ENCODE peak calls at places on chromosomes 11 and 22, in seven cellular contexts. One of them, this sample, is unnamed.

GRCh38 chr11:111941963-111942362 is 4.8 kb downstream of the DIXDC1 start:
- DNase-seq in sigmoid colon: no peak
- DNase-seq in left lung: no peak
- DNase-seq in fibroblast of lung: no peak
- DNase-seq in mammary epithelial cell: peak; percentile 65
- DNase-seq in adrenal gland: peak; percentile 80
- DNase-seq in A549: no peak
- DNase-seq in this sample: no peak

GRCh38 chr11:120652705-120653335 is 141.3 kb downstream of the GRIK4 start:
- DNase-seq in adrenal gland: no peak
- DNase-seq in sigmoid colon: no peak
- DNase-seq in A549: peak; percentile 11
- DNase-seq in mammary epithelial cell: no peak
- DNase-seq in left lung: no peak
- DNase-seq in fibroblast of lung: peak; percentile 28
- DNase-seq in this sample: no peak

GRCh38 chr11:123457187-123457770 is 27.2 kb downstream of the GRAMD1B start:
- DNase-seq in A549: no peak
- DNase-seq in adrenal gland: peak; percentile 80
- DNase-seq in left lung: peak; percentile 60
- DNase-seq in sigmoid colon: peak; percentile 67
- DNase-seq in fibroblast of lung: no peak
- DNase-seq in mammary epithelial cell: no peak
- DNase-seq in this sample: peak; percentile 63

GRCh38 chr22:39232806-39233735 is 11.7 kb downstream of the PDGFB start:
- DNase-seq in A549: no peak
- DNase-seq in fibroblast of lung: no peak
- DNase-seq in adrenal gland: no peak
- DNase-seq in left lung: no peak
- DNase-seq in sigmoid colon: no peak
- DNase-seq in mammary epithelial cell: no peak
- DNase-seq in this sample: no peak

GRCh38 chr11:61384271-61385242 is 7.8 kb upstream of the TMEM216 start:
- DNase-seq in sigmoid colon: no peak
- DNase-seq in A549: peak; percentile 66
- DNase-seq in left lung: no peak
- DNase-seq in mammary epithelial cell: no peak
- DNase-seq in adrenal gland: peak; percentile 63
- DNase-seq in fibroblast of lung: peak; percentile 48
- DNase-seq in this sample: no peak

GRCh38 chr11:77175869-77176539 is 48.0 kb downstream of the MYO7A start:
- DNase-seq in left lung: peak; percentile 66
- DNase-seq in adrenal gland: peak; percentile 84
- DNase-seq in sigmoid colon: peak; percentile 80
- DNase-seq in A549: no peak
- DNase-seq in fibroblast of lung: no peak
- DNase-seq in mammary epithelial cell: no peak
- DNase-seq in this sample: peak; percentile 66

GRCh38 chr11:11789735-11790369 is 51.9 kb upstream of the USP47 start:
- DNase-seq in mammary epithelial cell: no peak
- DNase-seq in left lung: no peak
- DNase-seq in sigmoid colon: no peak
- DNase-seq in fibroblast of lung: peak; percentile 39
- DNase-seq in A549: peak; percentile 34
- DNase-seq in adrenal gland: no peak
- DNase-seq in this sample: no peak

GRCh38 chr22:48192920-48193319 is 1430.5 kb downstream of the TBC1D22A start:
- DNase-seq in adrenal gland: no peak
- DNase-seq in sigmoid colon: no peak
- DNase-seq in A549: no peak
- DNase-seq in left lung: no peak
- DNase-seq in mammary epithelial cell: no peak
- DNase-seq in fibroblast of lung: no peak
- DNase-seq in this sample: no peak

GRCh38 chr22:23565942-23566715 is 14.0 kb downstream of the IGLL1 start:
- DNase-seq in A549: no peak
- DNase-seq in mammary epithelial cell: no peak
- DNase-seq in sigmoid colon: peak; percentile 51
- DNase-seq in adrenal gland: no peak
- DNase-seq in left lung: no peak
- DNase-seq in fibroblast of lung: no peak
- DNase-seq in this sample: no peak

GRCh38 chr11:127157225-127157624 is 156.7 kb upstream of the KIRREL3 start:
- DNase-seq in fibroblast of lung: no peak
- DNase-seq in mammary epithelial cell: no peak
- DNase-seq in adrenal gland: no peak
- DNase-seq in sigmoid colon: no peak
- DNase-seq in left lung: no peak
- DNase-seq in A549: no peak
- DNase-seq in this sample: no peak
- TF ChIP-seq CTCF in fibroblast of lung: no peak
- TF ChIP-seq CTCF in mammary epithelial cell: no peak
- TF ChIP-seq CTCF in adrenal gland: no peak
- TF ChIP-seq CTCF in sigmoid colon: no peak
- TF ChIP-seq CTCF in left lung: no peak
- TF ChIP-seq CTCF in A549: no peak
- TF ChIP-seq CTCF in this sample: no peak

DNA sequence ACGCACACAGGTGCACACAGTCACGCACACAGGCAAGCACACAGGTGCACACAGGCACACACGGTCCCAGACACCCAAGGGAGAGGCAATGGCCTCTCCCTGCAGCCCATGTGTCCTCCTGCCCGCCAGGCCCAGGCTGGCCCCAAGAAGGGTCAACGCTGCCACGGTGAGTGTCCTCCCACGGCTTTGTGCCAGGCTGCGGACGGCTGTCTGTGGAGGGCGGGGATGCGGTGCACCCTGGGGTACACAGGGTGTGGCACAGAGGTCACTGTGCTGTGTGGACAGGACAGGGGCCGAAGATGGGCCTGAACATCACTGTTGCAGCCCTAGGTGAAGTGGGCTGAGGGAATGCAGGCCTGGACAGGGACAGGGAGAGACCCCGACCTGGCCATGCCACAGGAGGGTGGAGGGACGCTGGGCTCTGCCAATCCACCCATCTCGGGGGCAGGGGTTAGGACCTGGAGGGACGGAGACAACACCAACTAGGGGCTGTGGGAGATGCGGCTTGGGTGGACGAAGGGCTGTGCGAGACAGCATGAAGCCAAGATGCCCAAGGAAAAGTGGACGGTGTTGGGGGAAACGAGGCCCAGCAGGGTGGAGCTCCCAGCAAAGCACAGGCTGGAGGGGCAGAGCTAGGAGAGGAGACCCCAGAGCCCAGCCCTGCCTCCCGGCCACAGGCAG is 523.8 kb downstream of the BRD1 start:
- DNase-seq in A549: no peak
- DNase-seq in mammary epithelial cell: no peak
- DNase-seq in sigmoid colon: peak; percentile 53
- DNase-seq in fibroblast of lung: no peak
- DNase-seq in adrenal gland: no peak
- DNase-seq in left lung: peak; percentile 26
- DNase-seq in this sample: no peak
- H3K27ac ChIP-seq in A549: no peak overlapping the region
- H3K27ac ChIP-seq in mammary epithelial cell: no peak overlapping the region
- H3K27ac ChIP-seq in sigmoid colon: no peak overlapping the region
- H3K27ac ChIP-seq in fibroblast of lung: no peak overlapping the region
- H3K27ac ChIP-seq in adrenal gland: no peak overlapping the region
- H3K27ac ChIP-seq in left lung: no peak overlapping the region
- H3K27ac ChIP-seq in this sample: no peak overlapping the region

GRCh38 chr11:1848640-1849265 is 4.1 kb upstream of the LSP1 start:
- DNase-seq in A549: no peak
- DNase-seq in fibroblast of lung: no peak
- DNase-seq in adrenal gland: peak; percentile 70
- DNase-seq in sigmoid colon: no peak
- DNase-seq in mammary epithelial cell: no peak
- DNase-seq in left lung: no peak
- DNase-seq in this sample: no peak

GRCh38 chr11:1845571-1846452 is 7.0 kb downstream of the TNNI2 start:
- DNase-seq in adrenal gland: peak; percentile 66
- DNase-seq in mammary epithelial cell: no peak
- DNase-seq in fibroblast of lung: no peak
- DNase-seq in sigmoid colon: no peak
- DNase-seq in A549: no peak
- DNase-seq in left lung: no peak
- DNase-seq in this sample: peak; percentile 36

GRCh38 chr11:1846453-1846932 is 6.4 kb upstream of the LSP1 start:
- DNase-seq in mammary epithelial cell: no peak
- DNase-seq in A549: no peak
- DNase-seq in fibroblast of lung: no peak
- DNase-seq in sigmoid colon: no peak
- DNase-seq in adrenal gland: no peak
- DNase-seq in left lung: no peak
- DNase-seq in this sample: no peak

GRCh38 chr11:1847006-1847735 is 5.7 kb upstream of the LSP1 start:
- DNase-seq in sigmoid colon: no peak
- DNase-seq in fibroblast of lung: no peak
- DNase-seq in mammary epithelial cell: no peak
- DNase-seq in left lung: no peak
- DNase-seq in A549: no peak
- DNase-seq in adrenal gland: no peak
- DNase-seq in this sample: no peak

GRCh38 chr11:1847941-1848639 is 4.8 kb upstream of the LSP1 start:
- DNase-seq in A549: no peak
- DNase-seq in sigmoid colon: no peak
- DNase-seq in adrenal gland: peak; percentile 72
- DNase-seq in fibroblast of lung: no peak
- DNase-seq in mammary epithelial cell: no peak
- DNase-seq in left lung: no peak
- DNase-seq in this sample: no peak
- H3K4me1 ChIP-seq in A549: peaks cover 7% of the 10 kb centered on the region
- H3K4me1 ChIP-seq in sigmoid colon: no peaks in the 10 kb centered on the region
- H3K4me1 ChIP-seq in adrenal gland: peaks cover 59% of the 10 kb centered on the region
- H3K4me1 ChIP-seq in fibroblast of lung: no peaks in the 10 kb centered on the region
- H3K4me1 ChIP-seq in mammary epithelial cell: peaks cover under 1% of the 10 kb centered on the region
- H3K4me1 ChIP-seq in left lung: peaks cover 13% of the 10 kb centered on the region
- H3K4me1 ChIP-seq in this sample: peaks cover 61% of the 10 kb centered on the region

DNA sequence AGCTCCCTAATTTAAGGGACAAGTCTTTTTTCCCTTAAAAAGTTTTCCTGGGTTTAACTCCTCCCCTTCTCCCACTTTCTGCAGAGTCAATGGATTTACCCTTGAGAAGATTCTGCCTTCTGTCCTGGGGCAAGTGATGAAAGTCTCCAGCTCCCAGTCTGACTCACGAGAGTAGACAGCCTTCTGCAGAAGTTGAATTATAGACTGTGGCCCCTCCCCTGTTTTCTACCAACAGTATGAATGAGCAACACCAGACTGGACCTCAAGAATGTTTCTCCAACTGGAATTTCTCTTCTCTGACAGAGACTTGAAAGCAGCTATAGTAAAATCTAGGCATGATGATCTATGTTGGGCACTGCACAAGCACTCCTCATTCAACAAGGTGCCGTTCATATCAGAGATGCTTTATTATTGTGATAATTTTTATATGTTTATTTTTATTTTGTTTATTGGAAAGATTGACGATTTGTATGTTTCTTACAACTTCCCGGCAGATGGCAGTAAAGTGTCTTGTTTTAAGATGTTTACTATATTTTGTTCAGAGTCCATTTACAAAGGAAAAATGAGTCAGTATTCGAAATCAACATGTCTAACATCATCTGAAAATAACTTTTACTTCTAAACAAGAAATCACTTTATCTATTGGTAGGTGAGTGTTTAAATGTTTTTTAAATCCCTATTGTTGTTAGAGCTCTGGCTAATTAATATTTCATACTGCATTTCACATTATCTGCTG is 56.6 kb downstream of the LMO2 start:
- DNase-seq in adrenal gland: peak; percentile 68
- DNase-seq in left lung: no peak
- DNase-seq in sigmoid colon: no peak
- DNase-seq in mammary epithelial cell: peak; percentile 76
- DNase-seq in A549: peak; percentile 69
- DNase-seq in fibroblast of lung: peak; percentile 75
- DNase-seq in this sample: no peak
- TF ChIP-seq CTCF in adrenal gland: peak; percentile 49
- TF ChIP-seq CTCF in left lung: no peak
- TF ChIP-seq CTCF in sigmoid colon: no peak
- TF ChIP-seq CTCF in mammary epithelial cell: peak; percentile 23
- TF ChIP-seq CTCF in A549: peak; percentile 59
- TF ChIP-seq CTCF in fibroblast of lung: peak; percentile 25
- TF ChIP-seq CTCF in this sample: peak; percentile 19